ENCODE peak calls at places on chromosome 2, in six cellular contexts. One of them, this sample, is unnamed.

GRCh38 chr2:221570321-221571107 is 1.6 kb downstream of the EPHA4 start:
- DNase-seq in activated CD4-positive, alpha-beta memory T cell treated with anti-CD3 and anti-CD28 coated beads for 36 hours: peak
- DNase-seq in activated T-cell treated with anti-CD3 and anti-CD28 coated beads for 24 hours: no peak
- DNase-seq in NCI-H2107: peak
- DNase-seq in activated CD8-positive, alpha-beta memory T cell treated with anti-CD3 and anti-CD28 coated beads for 48 hours: no peak
- DNase-seq in A172: no peak
- DNase-seq in this sample: no peak

GRCh38 chr2:39948016-39948719 is 169.1 kb upstream of the THUMPD2 start:
- DNase-seq in activated CD4-positive, alpha-beta memory T cell treated with anti-CD3 and anti-CD28 coated beads for 36 hours: no peak
- DNase-seq in activated T-cell treated with anti-CD3 and anti-CD28 coated beads for 24 hours: no peak
- DNase-seq in NCI-H2107: no peak
- DNase-seq in activated CD8-positive, alpha-beta memory T cell treated with anti-CD3 and anti-CD28 coated beads for 48 hours: no peak
- DNase-seq in A172: peak
- DNase-seq in this sample: peak

GRCh38 chr2:223247136-223247535 is 195.1 kb downstream of the KCNE4 start:
- DNase-seq in activated CD4-positive, alpha-beta memory T cell treated with anti-CD3 and anti-CD28 coated beads for 36 hours: no peak
- DNase-seq in activated T-cell treated with anti-CD3 and anti-CD28 coated beads for 24 hours: no peak
- DNase-seq in NCI-H2107: no peak
- DNase-seq in activated CD8-positive, alpha-beta memory T cell treated with anti-CD3 and anti-CD28 coated beads for 48 hours: no peak
- DNase-seq in A172: peak
- DNase-seq in this sample: no peak

GRCh38 chr2:65638438-65638837 is 206.0 kb upstream of the SPRED2 start:
- DNase-seq in activated CD4-positive, alpha-beta memory T cell treated with anti-CD3 and anti-CD28 coated beads for 36 hours: no peak
- DNase-seq in activated T-cell treated with anti-CD3 and anti-CD28 coated beads for 24 hours: no peak
- DNase-seq in NCI-H2107: no peak
- DNase-seq in activated CD8-positive, alpha-beta memory T cell treated with anti-CD3 and anti-CD28 coated beads for 48 hours: no peak
- DNase-seq in A172: no peak
- DNase-seq in this sample: no peak

GRCh38 chr2:162333968-162334367 is 10.0 kb upstream of the GCA start:
- DNase-seq in activated CD4-positive, alpha-beta memory T cell treated with anti-CD3 and anti-CD28 coated beads for 36 hours: peak
- DNase-seq in activated T-cell treated with anti-CD3 and anti-CD28 coated beads for 24 hours: no peak
- DNase-seq in NCI-H2107: no peak
- DNase-seq in activated CD8-positive, alpha-beta memory T cell treated with anti-CD3 and anti-CD28 coated beads for 48 hours: no peak
- DNase-seq in A172: peak
- DNase-seq in this sample: no peak

GRCh38 chr2:11177871-11178598 is 22.8 kb downstream of the SLC66A3 start:
- DNase-seq in activated CD4-positive, alpha-beta memory T cell treated with anti-CD3 and anti-CD28 coated beads for 36 hours: no peak
- DNase-seq in activated T-cell treated with anti-CD3 and anti-CD28 coated beads for 24 hours: no peak
- DNase-seq in NCI-H2107: peak
- DNase-seq in activated CD8-positive, alpha-beta memory T cell treated with anti-CD3 and anti-CD28 coated beads for 48 hours: no peak
- DNase-seq in A172: no peak
- DNase-seq in this sample: no peak

GRCh38 chr2:52810460-52810859 is 957.1 kb upstream of the CHAC2 start:
- DNase-seq in activated CD4-positive, alpha-beta memory T cell treated with anti-CD3 and anti-CD28 coated beads for 36 hours: no peak
- DNase-seq in activated T-cell treated with anti-CD3 and anti-CD28 coated beads for 24 hours: no peak
- DNase-seq in NCI-H2107: no peak
- DNase-seq in activated CD8-positive, alpha-beta memory T cell treated with anti-CD3 and anti-CD28 coated beads for 48 hours: no peak
- DNase-seq in A172: peak
- DNase-seq in this sample: no peak

GRCh38 chr2:106745468-106745867 is 140.5 kb downstream of the ST6GAL2 start:
- DNase-seq in activated CD4-positive, alpha-beta memory T cell treated with anti-CD3 and anti-CD28 coated beads for 36 hours: no peak
- DNase-seq in activated T-cell treated with anti-CD3 and anti-CD28 coated beads for 24 hours: no peak
- DNase-seq in NCI-H2107: peak
- DNase-seq in activated CD8-positive, alpha-beta memory T cell treated with anti-CD3 and anti-CD28 coated beads for 48 hours: no peak
- DNase-seq in A172: no peak
- DNase-seq in this sample: no peak

GRCh38 chr2:16464641-16465040 is 201.0 kb downstream of the CYRIA start:
- DNase-seq in activated CD4-positive, alpha-beta memory T cell treated with anti-CD3 and anti-CD28 coated beads for 36 hours: no peak
- DNase-seq in activated T-cell treated with anti-CD3 and anti-CD28 coated beads for 24 hours: no peak
- DNase-seq in NCI-H2107: no peak
- DNase-seq in activated CD8-positive, alpha-beta memory T cell treated with anti-CD3 and anti-CD28 coated beads for 48 hours: no peak
- DNase-seq in A172: no peak
- DNase-seq in this sample: no peak

GRCh38 chr2:100166701-100167100 is 24.3 kb upstream of the AFF3 start:
- DNase-seq in activated CD4-positive, alpha-beta memory T cell treated with anti-CD3 and anti-CD28 coated beads for 36 hours: no peak
- DNase-seq in activated T-cell treated with anti-CD3 and anti-CD28 coated beads for 24 hours: no peak
- DNase-seq in NCI-H2107: no peak
- DNase-seq in activated CD8-positive, alpha-beta memory T cell treated with anti-CD3 and anti-CD28 coated beads for 48 hours: no peak
- DNase-seq in A172: no peak
- DNase-seq in this sample: no peak

This sample was measured in AG04449.